ENCODE peak calls at places on chromosomes 13 and 19, in six cellular contexts. M, Y, L, X, Z and H are unnamed samples.

GRCh38 chr13:45916859-45917418 is 65.4 kb upstream of the SIAH3 start:
- DNase-seq in M (no peak), Y (no peak), L (no peak), X (no peak), Z (no peak), H (no peak)

GRCh38 chr13:105914637-105915036 is 620.8 kb downstream of the EFNB2 start:
- DNase-seq in M (no peak), Y (no peak), L (no peak), X (no peak), Z (no peak), H (no peak)

GRCh38 chr13:38348890-38349289 is 761 bp upstream of the UFM1 start:
- DNase-seq in M (no peak), Y (peak; percentile 2), L (peak; percentile 17), X (peak; percentile 3), Z (no peak), H (peak; percentile 8)

GRCh38 chr19:4406626-4407025 is 4.2 kb downstream of the CHAF1A start:
- DNase-seq in M (no peak), Y (no peak), L (no peak), X (no peak), Z (no peak), H (no peak)

GRCh38 chr19:19445288-19445687 is 39.8 kb downstream of the GATAD2A start:
- DNase-seq in M (no peak), Y (no peak), L (no peak), X (no peak), Z (no peak), H (no peak)

GRCh38 chr13:112832811-112833210 is 136.2 kb upstream of the MCF2L start:
- DNase-seq in M (no peak), Y (no peak), L (no peak), X (no peak), Z (no peak), H (no peak)

GRCh38 chr13:73822671-73823592 is 311.3 kb downstream of the KLF12 start:
- DNase-seq in M (no peak), Y (no peak), L (no peak), X (no peak), Z (no peak), H (no peak)

GRCh38 chr19:7676376-7676775 is 514 bp upstream of the MCEMP1 start:
- DNase-seq in M (no peak), Y (no peak), L (no peak), X (no peak), Z (no peak), H (no peak)